ENCODE peak calls at places on chromosome 13, in eight cellular contexts. U, X, N, I, D, L, B and W are unnamed samples.

GRCh38 chr13:40624338-40624737 is 42.1 kb downstream of the FOXO1 start:
- DNase-seq in D (no peak), X (no peak), I (no peak), B (no peak), U (peak), N (peak), L (no peak), W (no peak)

GRCh38 chr13:87274209-87274819 is 396.9 kb upstream of the SLITRK5 start:
- DNase-seq in B (peak), N (peak), D (no peak), X (no peak), I (no peak), L (no peak), U (peak), W (peak)

GRCh38 chr13:99433543-99434075 is 67.7 kb upstream of the TM9SF2 start:
- DNase-seq in L (no peak), N (no peak), B (no peak), U (no peak), D (no peak), I (no peak), X (no peak), W (no peak)

GRCh38 chr13:96075953-96076543 is 13.9 kb upstream of the HS6ST3 start:
- DNase-seq in X (no peak), B (peak), L (no peak), N (no peak), I (no peak), U (peak), D (no peak), W (peak)

GRCh38 chr13:68676513-68677115 is 1431.0 kb upstream of the ATXN8OS start:
- DNase-seq in I (no peak), N (peak), U (no peak), X (no peak), B (no peak), L (no peak), D (no peak), W (no peak)

GRCh38 chr13:92681239-92681638 is 545.4 kb upstream of the GPC6 start:
- DNase-seq in D (no peak), X (no peak), L (no peak), B (no peak), I (no peak), N (no peak), U (no peak), W (no peak)

GRCh38 chr13:48437381-48437780 is 24.5 kb upstream of the LPAR6 start:
- DNase-seq in L (no peak), B (peak), D (no peak), N (peak), U (peak), I (no peak), X (peak), W (no peak)

GRCh38 chr13:91347996-91348905 is 764 bp downstream of the MIR17HG start:
- DNase-seq in N (peak), X (no peak), I (no peak), D (peak), L (no peak), U (peak), B (no peak), W (peak)

GRCh38 chr13:25218011-25218410 is 45.9 kb upstream of the AMER2 start:
- DNase-seq in D (no peak), I (no peak), U (no peak), X (no peak), B (no peak), L (no peak), N (no peak), W (no peak)

GRCh38 chr13:37495046-37495445 is 103.5 kb downstream of the POSTN start:
- DNase-seq in D (no peak), X (no peak), B (peak), U (peak), N (peak), L (no peak), I (no peak), W (peak)

GRCh38 chr13:43514326-43514725 is 272.4 kb downstream of the ENOX1 start:
- DNase-seq in X (no peak), D (no peak), U (peak), I (no peak), B (no peak), N (no peak), L (no peak), W (no peak)

GRCh38 chr13:73056054-73056962 is 2.5 kb upstream of the KLF5 start:
- DNase-seq in X (no peak), B (peak), D (no peak), I (peak), N (peak), L (peak), U (peak), W (no peak)

GRCh38 chr13:40187324-40187795 is 479.1 kb downstream of the FOXO1 start:
- DNase-seq in L (no peak), U (no peak), B (no peak), X (no peak), I (no peak), D (no peak), N (no peak), W (no peak)

GRCh38 chr13:59774511-59774911 is 389.2 kb downstream of the DIAPH3 start:
- DNase-seq in L (peak), U (peak), D (no peak), X (no peak), N (peak), B (peak), I (peak), W (no peak)

GRCh38 chr13:45055198-45055901 is 65.0 kb upstream of the GTF2F2 start:
- DNase-seq in D (peak), N (peak), L (peak), I (no peak), X (no peak), B (peak), U (peak), W (no peak)

GRCh38 chr13:40549500-40550094 is 116.8 kb downstream of the FOXO1 start:
- DNase-seq in L (no peak), U (peak), D (no peak), N (peak), I (no peak), X (peak), B (no peak), W (no peak)

GRCh38 chr13:44141213-44141724 is 232.4 kb upstream of the SERP2 start:
- DNase-seq in B (no peak), N (peak), I (no peak), L (no peak), U (peak), X (no peak), D (no peak), W (peak)

GRCh38 chr13:91249370-91249769 is 98.1 kb upstream of the MIR17HG start:
- DNase-seq in X (no peak), U (no peak), N (no peak), I (no peak), L (no peak), D (no peak), B (no peak), W (no peak)

GRCh38 chr13:97254809-97255208 is 32.7 kb downstream of the MBNL2 start:
- DNase-seq in I (no peak), X (no peak), L (peak), D (no peak), N (peak), B (peak), U (peak), W (no peak)

GRCh38 chr13:32947411-32947810 is 68.8 kb upstream of the KL start:
- DNase-seq in N (no peak), L (no peak), D (no peak), U (no peak), B (no peak), X (no peak), I (no peak), W (peak)

GRCh38 chr13:44274838-44275237 is 98.8 kb upstream of the SERP2 start:
- DNase-seq in I (no peak), X (no peak), D (no peak), U (peak), N (no peak), L (no peak), B (peak), W (peak)

GRCh38 chr13:51066091-51066831 is 44.8 kb downstream of the C13orf42 start:
- DNase-seq in X (no peak), U (no peak), N (peak), L (peak), D (no peak), I (no peak), B (peak), W (no peak)

GRCh38 chr13:29693297-29693945 is 97.9 kb upstream of the SLC7A1 start:
- DNase-seq in D (no peak), B (no peak), U (no peak), L (no peak), X (no peak), I (no peak), N (no peak), W (peak)

GRCh38 chr13:27482996-27483395 is 32.6 kb upstream of the MTIF3 start:
- DNase-seq in B (no peak), U (no peak), L (no peak), X (no peak), D (no peak), N (no peak), I (no peak), W (no peak)

GRCh38 chr13:112729408-112729807 is 39.6 kb downstream of the ATP11A start:
- DNase-seq in L (no peak), N (no peak), U (no peak), D (no peak), X (peak), B (no peak), I (no peak), W (no peak)

GRCh38 chr13:53873558-53873957 is 844.9 kb downstream of the OLFM4 start:
- DNase-seq in L (no peak), B (no peak), I (no peak), D (no peak), U (no peak), X (no peak), N (no peak), W (peak)

GRCh38 chr13:21328836-21329477 is 130.1 kb downstream of the ZDHHC20 start:
- DNase-seq in N (no peak), I (no peak), X (no peak), L (no peak), U (no peak), D (no peak), B (no peak), W (peak)

GRCh38 chr13:75985132-75985531 is 349.0 kb downstream of the LMO7 start:
- DNase-seq in N (no peak), U (peak), L (no peak), B (no peak), D (no peak), X (no peak), I (no peak), W (no peak)

GRCh38 chr13:42991892-42992584 is at the start of gene EPSTI1:
- DNase-seq in D (peak), U (peak), I (no peak), X (peak), B (peak), N (peak), L (no peak), W (peak)

GRCh38 chr13:45713721-45714120 is 11.6 kb downstream of the CBY2 start:
- DNase-seq in N (no peak), I (no peak), X (no peak), U (no peak), B (no peak), L (no peak), D (no peak), W (no peak)

GRCh38 chr13:47846886-47847285 is 154.2 kb downstream of the SUCLA2 start:
- DNase-seq in B (no peak), D (no peak), X (no peak), U (no peak), L (no peak), I (no peak), N (no peak), W (no peak)

GRCh38 chr13:32264407-32264806 is 50.8 kb downstream of the ZAR1L start:
- DNase-seq in D (no peak), N (peak), L (no peak), B (peak), I (no peak), X (peak), U (peak), W (no peak)

GRCh38 chr13:105603283-105603682 is 932.2 kb downstream of the EFNB2 start:
- DNase-seq in L (no peak), I (no peak), B (no peak), D (no peak), U (no peak), N (no peak), X (no peak), W (no peak)